ENCODE peak calls at places on chromosome 15, in four cellular contexts. G, R, Z and Y are unnamed samples.
A peak's percentile ranks its signal among the peaks of the same experiment; 100 is the strongest.

GRCh38 chr15:27095809-27096580 is 125.0 kb downstream of the GABRG3 start:
- DNase-seq in G (no peak), R (no peak), Z (no peak), Y (no peak)

GRCh38 chr15:56281145-56281544 is 37.5 kb upstream of the RFX7 start:
- DNase-seq in G (no peak), R (no peak), Z (no peak), Y (peak; percentile 32)

GRCh38 chr15:83973816-83974215 is 261.8 kb upstream of the GOLGA6L4 start:
- DNase-seq in G (peak; percentile 21), R (peak; percentile 56), Z (peak; percentile 2), Y (no peak)

GRCh38 chr15:71599404-71600225 is 210.7 kb upstream of the NR2E3 start:
- DNase-seq in G (no peak), R (no peak), Z (no peak), Y (no peak)

GRCh38 chr15:100372695-100373036 is 30.9 kb upstream of the ADAMTS17 start:
- DNase-seq in G (no peak), R (no peak), Z (no peak), Y (no peak)

GRCh38 chr15:85455851-85456250 is 75.4 kb downstream of the AKAP13 start:
- DNase-seq in G (no peak), R (no peak), Z (no peak), Y (no peak)

GRCh38 chr15:44492040-44492439 is 44.9 kb upstream of the EIF3J start:
- DNase-seq in G (no peak), R (no peak), Z (no peak), Y (no peak)

GRCh38 chr15:40743921-40744809 is 10.9 kb downstream of the RMDN3 start:
- DNase-seq in G (peak; percentile 62), R (no peak), Z (no peak), Y (no peak)

GRCh38 chr15:77516786-77517185 is 96.1 kb downstream of the HMG20A start:
- DNase-seq in G (no peak), R (no peak), Z (no peak), Y (no peak)

GRCh38 chr15:85754993-85755392 is 39.7 kb downstream of the KLHL25 start:
- DNase-seq in G (no peak), R (no peak), Z (no peak), Y (no peak)

GRCh38 chr15:92921215-92922131 is 21.3 kb downstream of the CHD2 start:
- DNase-seq in G (no peak), R (no peak), Z (no peak), Y (no peak)

GRCh38 chr15:64774556-64775523 is 549 bp downstream of the RBPMS2 start:
- DNase-seq in G (no peak), R (peak; percentile 14), Z (no peak), Y (peak; percentile 44)

GRCh38 chr15:77821959-77822256 is 189.2 kb upstream of the LINGO1 start:
- DNase-seq in G (no peak), R (no peak), Z (no peak), Y (no peak)

GRCh38 chr15:70826634-70827033 is 27.3 kb downstream of the LARP6 start:
- DNase-seq in G (no peak), R (no peak), Z (peak; percentile 27), Y (no peak)

GRCh38 chr15:73051402-73051810 is 857 bp upstream of the NEO1 start:
- DNase-seq in G (no peak), R (no peak), Z (no peak), Y (peak; percentile 47)

GRCh38 chr15:70277556-70277955 is 179.8 kb upstream of the TLE3 start:
- DNase-seq in G (no peak), R (no peak), Z (no peak), Y (no peak)

GRCh38 chr15:84599906-84600305 is 903 bp upstream of the ZSCAN2 start:
- DNase-seq in G (no peak), R (no peak), Z (no peak), Y (no peak)

GRCh38 chr15:69462030-69462492 is 9.4 kb downstream of the RPLP1 start:
- DNase-seq in G (peak; percentile 36), R (no peak), Z (no peak), Y (no peak)

GRCh38 chr15:71245588-71245987 is 130.3 kb downstream of the THSD4 start:
- DNase-seq in G (no peak), R (no peak), Z (no peak), Y (no peak)

GRCh38 chr15:72227192-72227586 is 3.8 kb downstream of the PKM start:
- DNase-seq in G (peak; percentile 61), R (no peak), Z (peak; percentile 7), Y (no peak)

DNA sequence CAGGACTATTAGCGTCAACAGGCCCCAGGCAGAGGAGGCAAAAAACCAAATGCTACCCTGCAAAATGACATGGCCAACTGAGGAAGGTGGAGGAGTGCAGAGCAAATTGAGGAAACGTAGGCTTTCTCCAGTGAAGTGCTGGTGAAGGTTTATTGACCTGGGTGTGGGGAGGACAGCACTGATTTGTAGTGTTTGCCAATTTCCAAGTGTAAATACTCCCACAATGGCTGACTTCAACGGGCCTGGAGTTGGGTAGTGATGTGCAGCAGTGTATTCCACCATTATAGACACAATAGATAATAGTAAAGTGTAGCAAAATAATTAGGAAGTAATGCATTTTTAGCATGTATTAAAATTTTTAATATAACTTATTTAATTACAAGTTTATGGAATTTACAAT is 32.2 kb upstream of the TPM1 start:
- DNase-seq in G (no peak), R (no peak), Z (no peak), Y (no peak)
- TF ChIP-seq ELF4 in G (no peak), R (no peak), Z (no peak), Y (no peak)

GRCh38 chr15:59741274-59741906 is 52.3 kb upstream of the BNIP2 start:
- DNase-seq in G (peak; percentile 9), R (peak; percentile 60), Z (peak; percentile 18), Y (peak; percentile 33)
- TF ChIP-seq ELF4 in G (no peak), R (no peak), Z (no peak), Y (no peak)

GRCh38 chr15:36271048-36271447 is 308.4 kb upstream of the CDIN1 start:
- DNase-seq in G (no peak), R (peak; percentile 12), Z (no peak), Y (no peak)
- TF ChIP-seq ELF4 in G (no peak), R (no peak), Z (no peak), Y (no peak)

DNA sequence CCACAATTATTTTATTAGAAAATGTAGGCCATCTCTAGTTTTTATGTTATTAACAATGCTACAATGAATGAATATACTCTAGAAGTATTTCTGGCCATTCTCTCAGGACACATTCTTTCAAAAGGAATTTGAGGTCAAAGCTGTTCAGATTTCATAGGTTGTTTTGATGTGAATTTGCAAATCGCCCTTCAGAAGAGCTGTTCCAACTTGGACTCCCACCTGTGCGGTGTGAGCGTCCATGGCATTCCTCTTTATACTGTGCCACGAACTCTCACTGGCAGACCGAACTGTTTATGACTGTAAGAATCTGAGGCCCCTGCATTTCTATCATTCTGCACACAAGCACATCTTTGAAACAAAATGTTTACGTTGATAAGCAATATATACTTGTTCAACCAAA is 18.6 kb upstream of the SLC24A5 start:
- DNase-seq in G (no peak), R (no peak), Z (no peak), Y (no peak)
- TF ChIP-seq ELF4 in G (no peak), R (no peak), Z (no peak), Y (no peak)

GRCh38 chr15:88982304-88982945 is 69.2 kb upstream of the MFGE8 start:
- DNase-seq in G (peak; percentile 60), R (no peak), Z (no peak), Y (no peak)

GRCh38 chr15:88981244-88982215 is 68.4 kb upstream of the MFGE8 start:
- DNase-seq in G (no peak), R (no peak), Z (no peak), Y (no peak)

GRCh38 chr15:88982946-88983342 is 69.8 kb upstream of the MFGE8 start:
- DNase-seq in G (no peak), R (no peak), Z (no peak), Y (no peak)

GRCh38 chr15:88985547-88986393 is 72.6 kb upstream of the MFGE8 start:
- DNase-seq in G (peak; percentile 92), R (no peak), Z (no peak), Y (peak; percentile 79)

DNA sequence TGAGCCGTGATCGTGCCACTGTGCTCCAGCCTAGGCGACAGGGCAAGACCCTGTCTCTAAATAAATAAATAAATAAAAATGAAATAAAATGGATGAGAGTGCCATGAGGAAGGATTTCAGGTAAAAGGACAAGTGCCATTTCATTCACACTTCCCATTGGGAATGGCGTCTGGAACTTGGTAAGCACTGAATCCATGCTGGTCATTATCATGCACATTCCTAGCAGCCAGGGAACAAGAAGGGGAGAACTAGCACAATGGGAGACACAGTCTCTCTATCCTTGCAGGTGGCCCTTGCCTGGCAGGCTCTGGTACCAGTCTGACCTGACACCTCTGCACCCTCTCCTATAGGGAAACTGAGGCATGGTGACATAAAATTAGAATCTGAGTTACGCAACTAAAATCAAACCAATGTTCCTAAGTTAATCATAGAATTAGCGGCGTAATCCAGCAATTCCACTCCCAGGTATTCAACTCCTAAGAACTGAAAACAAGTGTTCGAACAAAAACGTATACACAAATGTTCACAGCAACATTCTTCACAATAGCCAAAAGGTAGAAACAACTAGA is 70.8 kb upstream of the MFGE8 start:
- DNase-seq in G (no peak), R (no peak), Z (no peak), Y (no peak)
- TF ChIP-seq ELF4 in G (no peak), R (no peak), Z (no peak), Y (no peak)

GRCh38 chr15:51076142-51076897 is 18.4 kb downstream of the TNFAIP8L3 start:
- DNase-seq in G (peak; percentile 14), R (no peak), Z (no peak), Y (no peak)

GRCh38 chr15:51077565-51078153 is 17.0 kb downstream of the TNFAIP8L3 start:
- DNase-seq in G (peak; percentile 71), R (no peak), Z (no peak), Y (peak; percentile 91)

GRCh38 chr15:51074926-51075325 is 19.8 kb downstream of the TNFAIP8L3 start:
- DNase-seq in G (no peak), R (no peak), Z (no peak), Y (no peak)

GRCh38 chr15:51075364-51075763 is 19.3 kb downstream of the TNFAIP8L3 start:
- DNase-seq in G (no peak), R (no peak), Z (no peak), Y (no peak)

GRCh38 chr15:51076898-51077564 is 17.7 kb downstream of the TNFAIP8L3 start:
- DNase-seq in G (no peak), R (no peak), Z (no peak), Y (peak; percentile 55)
- TF ChIP-seq ELF4 in G (no peak), R (no peak), Z (no peak), Y (no peak)

GRCh38 chr15:99249270-99249817 is at the start of gene TTC23:
- DNase-seq in G (peak; percentile 20), R (peak; percentile 68), Z (peak; percentile 65), Y (no peak)
- TF ChIP-seq ELF4 in G (no peak), R (no peak), Z (no peak), Y (no peak)

GRCh38 chr15:31266712-31267111 is 59.9 kb upstream of the KLF13 start:
- DNase-seq in G (no peak), R (no peak), Z (no peak), Y (peak; percentile 12)
- TF ChIP-seq ELF4 in G (no peak), R (no peak), Z (no peak), Y (no peak)